ENCODE peak calls at places on chromosomes 4 and X, in nine cellular contexts. M is cardiac fibroblast, T is upper lobe of left lung, G is PC-3, S is GM12864, Y is fibroblast of mammary gland, L is epithelial cell of esophagus, W is AG10803, U is MM.1S. R is an unnamed sample.

GRCh38 chr4:161929966-161930365 is 233.8 kb downstream of the FSTL5 start:
- DNase-seq in M (no peak), T (no peak), G (peak), S (no peak), Y (no peak), L (no peak), W (peak), U (no peak), R (no peak)

GRCh38 chrX:69616520-69617203 is 749 bp downstream of the EDA start:
- DNase-seq in M (no peak), T (peak), G (no peak), S (no peak), Y (no peak), L (peak), W (no peak), U (peak), R (no peak)

GRCh38 chr4:4519296-4519898 is 22.5 kb downstream of the STX18 start:
- DNase-seq in M (peak), T (no peak), G (peak), S (no peak), Y (peak), L (peak), W (no peak), U (no peak), R (no peak)

GRCh38 chr4:10403633-10404445 is 53.4 kb downstream of the ZNF518B start:
- DNase-seq in M (peak), T (no peak), G (peak), S (no peak), Y (peak), L (peak), W (peak), U (peak), R (peak)

GRCh38 chr4:158781963-158782362 is 13.1 kb downstream of the FNIP2 start:
- DNase-seq in M (no peak), T (no peak), G (no peak), S (no peak), Y (no peak), L (no peak), W (no peak), U (no peak), R (no peak)

GRCh38 chr4:37865450-37865849 is 25.4 kb upstream of the TBC1D1 start:
- DNase-seq in M (peak), T (no peak), G (no peak), S (no peak), Y (no peak), L (no peak), W (no peak), U (no peak), R (no peak)

GRCh38 chr4:13535708-13536361 is 8.5 kb downstream of the NKX3-2 start:
- DNase-seq in M (no peak), T (peak), G (no peak), S (no peak), Y (no peak), L (no peak), W (no peak), U (peak), R (no peak)

GRCh38 chr4:125306533-125306932 is 8.2 kb upstream of the FAT4 start:
- DNase-seq in M (no peak), T (no peak), G (no peak), S (no peak), Y (no peak), L (no peak), W (no peak), U (no peak), R (no peak)

GRCh38 chr4:159600102-159600501 is 497.2 kb downstream of the RAPGEF2 start:
- DNase-seq in M (no peak), T (no peak), G (no peak), S (no peak), Y (no peak), L (no peak), W (no peak), U (no peak), R (no peak)

GRCh38 chr4:167339781-167340180 is 105.5 kb upstream of the SPOCK3 start:
- DNase-seq in M (peak), T (no peak), G (no peak), S (no peak), Y (no peak), L (no peak), W (no peak), U (no peak), R (no peak)

GRCh38 chr4:28267166-28267565 is 1406.5 kb downstream of the STIM2 start:
- DNase-seq in M (peak), T (no peak), G (no peak), S (no peak), Y (no peak), L (peak), W (no peak), U (no peak), R (no peak)

GRCh38 chrX:30627818-30628652 is 25.2 kb upstream of the GK start:
- DNase-seq in M (peak), T (no peak), G (no peak), S (no peak), Y (peak), L (peak), W (no peak), U (no peak), R (no peak)

GRCh38 chr4:22500831-22501714 is 14.8 kb downstream of the ADGRA3 start:
- DNase-seq in M (peak), T (no peak), G (peak), S (no peak), Y (peak), L (peak), W (peak), U (no peak), R (peak)

GRCh38 chrX:153844509-153845082 is 14.3 kb upstream of the PDZD4 start:
- DNase-seq in M (no peak), T (no peak), G (no peak), S (no peak), Y (no peak), L (no peak), W (no peak), U (no peak), R (no peak)

GRCh38 chrX:153791104-153791852 is 2.9 kb downstream of the IDH3G start:
- DNase-seq in M (no peak), T (peak), G (no peak), S (no peak), Y (no peak), L (no peak), W (no peak), U (no peak), R (no peak)

GRCh38 chr4:36198068-36198808 is 46.1 kb downstream of the ARAP2 start:
- DNase-seq in M (no peak), T (peak), G (no peak), S (no peak), Y (no peak), L (no peak), W (no peak), U (no peak), R (no peak)

GRCh38 chrX:66677430-66677829 is 38.6 kb upstream of the EDA2R start:
- DNase-seq in M (peak), T (no peak), G (no peak), S (no peak), Y (peak), L (peak), W (no peak), U (no peak), R (no peak)

GRCh38 chr4:139603576-139604387 is 47.8 kb upstream of the SETD7 start:
- DNase-seq in M (peak), T (no peak), G (peak), S (peak), Y (peak), L (peak), W (peak), U (peak), R (peak)

GRCh38 chr4:13918110-13918509 is 290.6 kb upstream of the BOD1L1 start:
- DNase-seq in M (peak), T (no peak), G (peak), S (no peak), Y (peak), L (peak), W (peak), U (no peak), R (no peak)

GRCh38 chr4:78517050-78517652 is 34.4 kb upstream of the ANXA3 start:
- DNase-seq in M (peak), T (no peak), G (peak), S (no peak), Y (peak), L (peak), W (peak), U (peak), R (no peak)

GRCh38 chr4:185304944-185305690 is 90.6 kb downstream of the LRP2BP start:
- DNase-seq in M (peak), T (no peak), G (peak), S (peak), Y (peak), L (peak), W (no peak), U (peak), R (peak)

GRCh38 chrX:15973299-15973698 is 118.7 kb upstream of the AP1S2 start:
- DNase-seq in M (peak), T (no peak), G (peak), S (peak), Y (peak), L (peak), W (peak), U (peak), R (peak)

GRCh38 chr4:73451404-73451803 is 15.4 kb downstream of the AFP start:
- DNase-seq in M (peak), T (no peak), G (no peak), S (no peak), Y (peak), L (no peak), W (peak), U (no peak), R (no peak)

GRCh38 chrX:154918060-154918483 is 31.9 kb downstream of the F8A1 start:
- DNase-seq in M (peak), T (no peak), G (peak), S (no peak), Y (peak), L (peak), W (peak), U (peak), R (peak)

GRCh38 chr4:137909910-137910309 is 332.2 kb downstream of the SLC7A11 start:
- DNase-seq in M (no peak), T (no peak), G (no peak), S (no peak), Y (no peak), L (peak), W (no peak), U (no peak), R (no peak)

GRCh38 chr4:180947421-180947820 is 1295.8 kb upstream of the TENM3 start:
- DNase-seq in M (no peak), T (no peak), G (peak), S (no peak), Y (peak), L (peak), W (peak), U (peak), R (no peak)

GRCh38 chr4:147789596-147789995 is 57.7 kb downstream of the ARHGAP10 start:
- DNase-seq in M (peak), T (no peak), G (no peak), S (no peak), Y (peak), L (no peak), W (peak), U (no peak), R (no peak)

GRCh38 chrX:75963774-75964173 is 178.7 kb upstream of the MAGEE2 start:
- DNase-seq in M (no peak), T (no peak), G (no peak), S (no peak), Y (no peak), L (no peak), W (no peak), U (no peak), R (no peak)

GRCh38 chrX:65534450-65535292 is at the start of gene LAS1L:
- DNase-seq in M (peak), T (peak), G (peak), S (peak), Y (peak), L (peak), W (peak), U (peak), R (peak)

GRCh38 chr4:83704786-83705185 is 168.9 kb downstream of the GPAT3 start:
- DNase-seq in M (no peak), T (no peak), G (no peak), S (no peak), Y (no peak), L (no peak), W (no peak), U (no peak), R (no peak)

GRCh38 chr4:148023782-148024181 is 291.9 kb downstream of the ARHGAP10 start:
- DNase-seq in M (peak), T (no peak), G (no peak), S (no peak), Y (peak), L (no peak), W (no peak), U (no peak), R (no peak)

GRCh38 chr4:47510506-47511143 is 25.6 kb downstream of the ATP10D start:
- DNase-seq in M (peak), T (no peak), G (peak), S (peak), Y (peak), L (peak), W (peak), U (peak), R (peak)

DNA sequence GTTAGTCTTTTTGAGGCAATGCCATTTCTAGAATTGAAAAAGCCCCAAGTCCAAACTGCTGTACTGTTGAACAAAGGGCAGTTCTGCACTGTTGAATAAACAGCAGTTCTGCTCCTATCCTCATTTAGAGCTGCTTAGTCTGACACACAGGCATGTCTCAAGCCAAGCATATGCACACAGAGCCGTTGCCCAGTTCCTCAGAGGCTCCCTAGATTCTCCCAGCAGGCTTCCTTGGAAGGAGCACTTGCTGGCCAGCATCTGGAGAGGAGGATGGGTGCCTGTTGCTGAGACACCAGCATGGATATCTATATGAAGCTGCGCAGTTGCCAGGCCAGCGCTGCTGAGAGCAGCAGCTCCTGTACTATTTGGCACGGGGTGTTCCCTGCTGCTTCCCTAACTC is 138.3 kb upstream of the USP38 start:
- DNase-seq in M (no peak), T (no peak), G (no peak), S (no peak), Y (no peak), L (no peak), W (no peak), U (no peak), R (no peak)
- H3K4me3 ChIP-seq in M (no peak), T (no peak), G (no peak), S (no peak), Y (no peak), L (no peak), W (no peak), U (no peak), R (no peak)

GRCh38 chr4:896216-896615 is 35.9 kb downstream of the GAK start:
- DNase-seq in M (no peak), T (peak), G (no peak), S (no peak), Y (no peak), L (no peak), W (no peak), U (no peak), R (no peak)
- TF ChIP-seq CTCF in M (no peak), T (no peak), G (no peak), S (peak), Y (no peak), L (no peak), W (no peak), U (no peak), R (no peak)

DNA sequence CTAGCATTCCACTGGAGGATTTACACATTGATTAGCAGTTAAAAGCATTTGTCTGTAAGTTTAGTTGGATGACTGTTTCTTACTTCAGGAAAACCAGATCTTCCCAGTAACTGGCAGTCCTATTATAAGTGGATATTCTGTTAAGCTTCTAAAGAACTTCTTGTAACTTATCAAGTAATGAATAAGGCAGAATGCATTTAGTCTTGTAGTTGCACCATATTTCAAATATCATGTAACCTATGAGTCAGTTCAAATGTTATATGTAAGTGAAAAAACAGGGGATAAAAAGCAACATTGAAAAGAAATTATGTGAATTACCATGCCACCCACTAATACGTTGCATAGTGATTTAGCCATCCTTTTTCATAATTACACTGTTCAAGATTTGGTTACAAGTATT is 30.2 kb upstream of the TENM3 start:
- DNase-seq in M (peak), T (no peak), G (no peak), S (no peak), Y (peak), L (peak), W (no peak), U (no peak), R (no peak)
- H3K4me3 ChIP-seq in M (no peak), T (no peak), G (no peak), S (no peak), Y (no peak), L (no peak), W (no peak), U (no peak), R (no peak)

GRCh38 chrX:25721564-25721963 is 416.6 kb upstream of the MAGEB18 start:
- DNase-seq in M (peak), T (no peak), G (peak), S (no peak), Y (peak), L (peak), W (peak), U (peak), R (peak)
- TF ChIP-seq CTCF in M (peak), T (no peak), G (no peak), S (no peak), Y (peak), L (peak), W (peak), U (peak), R (no peak)

GRCh38 chrX:71056857-71057256 is 11.3 kb downstream of the SNX12 start:
- DNase-seq in M (peak), T (no peak), G (no peak), S (no peak), Y (peak), L (no peak), W (peak), U (no peak), R (no peak)

GRCh38 chrX:71052721-71053120 is 15.4 kb downstream of the SNX12 start:
- DNase-seq in M (no peak), T (no peak), G (no peak), S (no peak), Y (no peak), L (no peak), W (no peak), U (peak), R (peak)

GRCh38 chrX:71058116-71058515 is 10.0 kb downstream of the SNX12 start:
- DNase-seq in M (no peak), T (no peak), G (no peak), S (no peak), Y (no peak), L (no peak), W (no peak), U (no peak), R (no peak)

DNA sequence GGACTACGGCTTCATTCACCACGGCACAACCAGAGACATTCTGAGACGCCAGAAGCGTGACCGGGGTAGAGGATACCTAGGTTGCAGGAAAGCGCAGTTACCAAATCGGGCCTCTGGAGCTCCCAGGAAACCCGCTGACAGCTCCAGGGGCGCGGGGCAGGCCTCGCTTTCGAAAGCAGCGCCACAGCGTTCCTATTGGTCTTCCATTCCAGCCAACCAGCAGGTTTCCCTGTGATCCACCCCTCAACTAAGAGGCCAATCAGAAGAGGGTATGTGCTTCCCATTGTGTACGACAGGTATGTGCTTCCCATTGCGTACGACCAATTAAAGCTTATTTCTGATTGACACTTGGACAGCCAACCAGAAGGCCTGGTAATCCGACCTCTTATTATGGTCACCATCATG is 14.9 kb downstream of the SNX12 start:
- DNase-seq in M (no peak), T (peak), G (no peak), S (no peak), Y (no peak), L (peak), W (no peak), U (peak), R (peak)
- H3K4me3 ChIP-seq in M (no peak), T (no peak), G (no peak), S (no peak), Y (no peak), L (no peak), W (no peak), U (peak), R (peak)

GRCh38 chr4:16582526-16582925 is 315.9 kb downstream of the LDB2 start:
- DNase-seq in M (no peak), T (no peak), G (no peak), S (no peak), Y (no peak), L (no peak), W (no peak), U (no peak), R (no peak)
- TF ChIP-seq CTCF in M (peak), T (no peak), G (peak), S (peak), Y (peak), L (no peak), W (no peak), U (no peak), R (no peak)

GRCh38 chrX:133658244-133658911 is 243.1 kb upstream of the GPC4 start:
- DNase-seq in M (no peak), T (no peak), G (peak), S (no peak), Y (no peak), L (peak), W (no peak), U (no peak), R (no peak)
- H3K4me3 ChIP-seq in M (no peak), T (no peak), G (no peak), S (no peak), Y (no peak), L (no peak), W (no peak), U (no peak), R (no peak)

GRCh38 chrX:13220916-13221315 is 98.9 kb downstream of the ATXN3L start:
- DNase-seq in M (peak), T (no peak), G (peak), S (no peak), Y (peak), L (peak), W (peak), U (no peak), R (peak)
- TF ChIP-seq CTCF in M (no peak), T (no peak), G (no peak), S (no peak), Y (no peak), L (no peak), W (no peak), U (no peak), R (no peak)

GRCh38 chrX:118484216-118484903 is 11.3 kb upstream of the DOCK11 start:
- DNase-seq in M (peak), T (no peak), G (peak), S (no peak), Y (no peak), L (peak), W (no peak), U (no peak), R (no peak)
- H3K4me3 ChIP-seq in M (no peak), T (no peak), G (no peak), S (no peak), Y (no peak), L (no peak), W (no peak), U (no peak), R (no peak)

R was measured in GM12865.